ENCODE peak calls at places on chromosomes 5 and 9, in six cellular contexts. S is stomach, O is neural crest cell, X is foreskin fibroblast, B is Panc1, G is tibial nerve. H is an unnamed sample.

GRCh38 chr9:6415266-6415665 is 2.3 kb downstream of the UHRF2 start:
- DNase-seq in S (no peak), O (no peak), B (no peak), X (no peak), G (no peak), H (no peak)

GRCh38 chr5:146675700-146676099 is 159.7 kb upstream of the GPR151 start:
- DNase-seq in G (no peak), S (no peak), X (no peak), B (no peak), O (no peak), H (no peak)

GRCh38 chr5:134063421-134063820 is 51.1 kb upstream of the TCF7 start:
- DNase-seq in G (no peak), S (no peak), X (no peak), O (no peak), B (no peak), H (no peak)

GRCh38 chr5:74055446-74056097 is 429.6 kb downstream of the ARHGEF28 start:
- DNase-seq in S (no peak), B (no peak), X (no peak), O (no peak), G (no peak), H (no peak)

GRCh38 chr9:4788703-4789102 is 4.0 kb upstream of the RCL1 start:
- DNase-seq in G (no peak), B (no peak), X (no peak), O (no peak), S (no peak), H (no peak)

GRCh38 chr9:91426123-91426745 is 2.6 kb upstream of the NFIL3 start:
- DNase-seq in O (no peak), G (peak; percentile 36), X (peak; percentile 51), B (no peak), S (no peak), H (no peak)

GRCh38 chr9:23826120-23826629 is at the start of gene ELAVL2:
- DNase-seq in G (peak; percentile 65), B (no peak), O (peak; percentile 94), S (peak; percentile 65), X (peak; percentile 66), H (peak; percentile 96)

GRCh38 chr5:135034186-135034962 is at the start of gene PITX1:
- DNase-seq in X (peak; percentile 22), G (no peak), O (no peak), S (peak; percentile 69), B (no peak), H (no peak)

GRCh38 chr5:61329729-61330128 is 2.3 kb upstream of the ZSWIM6 start:
- DNase-seq in O (no peak), G (no peak), S (no peak), X (no peak), B (no peak), H (no peak)

GRCh38 chr9:109940536-109940935 is 160.5 kb downstream of the PALM2AKAP2 start:
- DNase-seq in X (no peak), O (no peak), G (no peak), B (no peak), S (no peak), H (no peak)

GRCh38 chr9:123421801-123422455 is 65.9 kb downstream of the CRB2 start:
- DNase-seq in B (no peak), S (no peak), O (no peak), G (no peak), X (no peak), H (no peak)

GRCh38 chr5:77679791-77680190 is 41.3 kb upstream of the OTP start:
- DNase-seq in X (peak; percentile 64), O (no peak), B (no peak), S (no peak), G (no peak), H (no peak)

GRCh38 chr9:7407246-7407645 is 392.3 kb downstream of the DMAC1 start:
- DNase-seq in B (no peak), S (no peak), X (no peak), G (no peak), O (no peak), H (no peak)

GRCh38 chr9:88396836-88397577 is 8.8 kb downstream of the SPIN1 start:
- DNase-seq in O (no peak), X (no peak), B (no peak), G (no peak), S (no peak), H (no peak)

GRCh38 chr9:21852751-21853150 is 50.3 kb downstream of the MTAP start:
- DNase-seq in X (no peak), B (no peak), O (no peak), S (no peak), G (no peak), H (no peak)

DNA sequence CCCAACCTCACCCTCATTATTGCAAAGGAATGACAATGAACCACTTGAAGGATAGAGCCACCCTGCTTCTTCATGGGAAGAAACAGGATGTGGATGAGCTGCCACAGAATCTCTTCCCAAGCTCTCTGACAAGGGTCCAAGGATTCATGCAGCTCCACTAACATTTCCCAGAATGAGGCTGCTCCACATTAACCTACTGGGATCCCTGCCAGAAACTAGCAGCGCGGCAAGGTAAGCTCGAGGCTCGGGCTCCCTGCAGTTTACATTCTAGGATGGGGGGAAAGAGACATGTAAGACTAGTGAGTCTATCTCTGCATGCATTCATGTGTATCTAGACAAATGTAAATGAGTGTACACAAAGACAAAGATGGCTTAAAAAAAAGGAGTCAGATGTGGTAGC is 12.1 kb downstream of the DCAF12 start:
- DNase-seq in B (no peak), O (no peak), X (no peak), S (no peak), G (no peak), H (no peak)
- TF ChIP-seq CTCF in B (no peak), O (no peak), X (no peak), S (no peak), G (no peak), H (no peak)

DNA sequence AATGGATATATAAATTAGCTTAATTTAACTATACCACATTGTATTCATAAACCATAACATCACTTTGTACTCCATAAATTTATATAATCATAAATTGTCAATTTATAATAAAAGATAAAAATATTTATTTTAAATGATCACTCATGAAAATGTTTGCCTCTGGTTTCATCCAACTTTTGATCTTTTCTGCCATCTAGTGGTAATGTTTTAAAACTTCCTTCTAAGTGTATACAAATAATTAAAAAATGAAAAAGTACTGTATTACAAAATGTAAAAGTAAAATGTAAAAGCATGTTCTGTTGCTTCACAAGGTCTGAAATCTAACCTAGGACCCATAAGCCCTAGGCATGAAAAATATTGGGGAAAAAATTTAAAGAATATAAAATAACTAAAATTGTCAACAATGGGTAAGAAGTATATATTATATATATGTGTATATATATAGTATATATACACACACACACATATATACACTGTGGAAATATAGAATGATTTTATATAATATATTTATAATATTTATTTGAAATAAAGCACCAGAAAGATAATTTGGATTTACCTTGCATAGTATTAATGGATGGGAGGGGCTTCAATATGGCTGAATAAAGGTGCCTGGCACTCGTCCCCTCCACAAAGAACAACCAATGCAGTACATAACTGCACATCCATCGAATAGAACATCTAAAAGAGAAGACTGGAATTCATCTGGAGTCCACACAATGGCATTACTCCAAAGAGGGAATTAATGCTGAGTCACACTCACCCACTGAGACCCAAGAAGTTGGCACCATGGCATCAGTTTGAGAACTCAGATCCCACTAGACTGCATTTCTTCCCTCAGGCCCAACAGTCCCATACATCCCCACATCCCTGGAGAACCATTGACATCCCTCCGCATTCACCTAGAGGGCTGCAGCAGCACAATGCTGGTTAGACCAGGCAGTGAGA is 32.5 kb downstream of the ANXA1 start:
- DNase-seq in X (no peak), S (no peak), B (no peak), O (no peak), G (no peak), H (no peak)
- TF ChIP-seq CTCF in X (no peak), S (no peak), B (no peak), O (peak; percentile 82), G (peak; percentile 56), H (peak; percentile 77)

GRCh38 chr5:59715228-59715627 is 178.3 kb downstream of the PDE4D start:
- DNase-seq in O (no peak), B (no peak), S (no peak), G (no peak), X (no peak), H (no peak)

GRCh38 chr5:59711316-59711715 is 182.2 kb downstream of the PDE4D start:
- DNase-seq in G (no peak), X (no peak), O (no peak), S (no peak), B (no peak), H (no peak)

GRCh38 chr5:59716029-59716428 is 177.5 kb downstream of the PDE4D start:
- DNase-seq in X (no peak), B (no peak), S (no peak), G (no peak), O (no peak), H (no peak)

GRCh38 chr5:59712836-59713487 is 180.6 kb downstream of the PDE4D start:
- DNase-seq in B (no peak), G (no peak), O (no peak), X (no peak), S (no peak), H (no peak)

GRCh38 chr5:59713488-59713844 is 180.1 kb downstream of the PDE4D start:
- DNase-seq in G (no peak), X (no peak), O (no peak), S (no peak), B (no peak), H (no peak)
- TF ChIP-seq CTCF in G (no peak), X (no peak), O (no peak), S (no peak), B (no peak), H (no peak)

DNA sequence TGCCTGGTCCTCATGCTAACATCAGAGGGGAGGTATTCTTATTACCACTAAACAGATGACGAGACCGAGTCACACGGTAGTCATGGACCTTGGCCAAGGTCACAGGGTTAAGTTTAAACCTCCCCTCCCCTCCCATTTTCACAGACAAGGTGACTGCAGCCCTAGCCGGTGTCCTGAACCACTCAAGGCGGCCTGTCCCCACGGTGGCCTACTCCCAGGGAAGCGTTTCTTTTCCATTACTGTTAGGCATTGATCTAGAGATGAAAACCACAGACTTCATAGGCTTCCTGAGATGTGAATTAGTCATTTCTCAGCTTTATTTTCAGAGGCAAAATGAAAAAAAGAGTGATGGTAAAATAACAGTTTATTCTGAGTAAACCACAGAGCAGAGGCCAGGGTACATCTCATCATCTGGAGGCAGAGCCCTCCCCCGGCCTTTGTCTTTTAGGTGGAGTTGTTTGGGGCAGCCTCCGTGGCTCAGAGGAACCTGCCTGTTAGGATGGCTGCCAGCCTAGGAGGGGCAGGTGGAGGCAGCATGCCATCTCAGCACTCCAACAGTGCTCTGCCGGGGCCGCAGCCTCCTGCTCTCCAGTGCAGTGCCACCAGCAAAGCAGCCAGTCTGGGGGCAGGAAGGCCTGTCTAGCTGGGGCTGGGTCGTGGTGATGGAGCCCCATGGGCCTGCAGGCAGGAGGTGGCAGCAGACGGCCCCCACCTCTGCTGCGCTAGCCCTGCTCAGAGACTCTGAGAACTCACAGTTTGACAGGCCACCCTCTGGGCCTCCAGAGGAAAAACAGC is 71.2 kb downstream of the RAPGEF1 start:
- DNase-seq in G (no peak), B (no peak), O (no peak), X (peak; percentile 38), S (peak; percentile 63), H (no peak)
- TF ChIP-seq CTCF in G (no peak), B (no peak), O (no peak), X (no peak), S (no peak), H (no peak)

GRCh38 chr9:3181049-3181953 is 337.4 kb upstream of the PUM3 start:
- DNase-seq in S (peak; percentile 39), O (peak; percentile 26), B (no peak), G (no peak), X (peak; percentile 7), H (peak; percentile 55)
- TF ChIP-seq CTCF in S (no peak), O (peak; percentile 70), B (peak; percentile 21), G (no peak), X (no peak), H (peak; percentile 66)

GRCh38 chr9:130461218-130461630 is 16.5 kb downstream of the ASS1 start:
- DNase-seq in X (no peak), G (peak; percentile 53), S (peak; percentile 73), O (peak; percentile 90), B (peak; percentile 12), H (peak; percentile 80)
- TF ChIP-seq CTCF in X (peak; percentile 69), G (peak; percentile 82), S (peak; percentile 87), O (peak; percentile 96), B (peak; percentile 81), H (peak; percentile 97)

H was measured in progenitor cell of endocrine pancreas.